ENCODE peak calls at places on chromosomes 1 and 21, in five cellular contexts. C, H, N, W and M are unnamed samples.

GRCh38 chr1:24349891-24350290 is 30.7 kb downstream of the GRHL3 start:
- DNase-seq in C (peak; percentile 57), H (no peak), N (no peak), W (no peak), M (no peak)

GRCh38 chr1:15714438-15715136 is 21.5 kb upstream of the SLC25A34 start:
- DNase-seq in C (peak; percentile 53), H (no peak), N (no peak), W (no peak), M (peak; percentile 52)

GRCh38 chr21:28899744-28900143 is 92.9 kb downstream of the LTN1 start:
- DNase-seq in C (peak; percentile 87), H (peak; percentile 24), N (no peak), W (no peak), M (peak; percentile 71)

GRCh38 chr1:108107658-108108057 is 92.5 kb downstream of the SLC25A24 start:
- DNase-seq in C (peak; percentile 88), H (peak; percentile 67), N (no peak), W (no peak), M (peak; percentile 15)

GRCh38 chr1:203223012-203223775 is 6.3 kb downstream of the CHIT1 start:
- DNase-seq in C (no peak), H (no peak), N (no peak), W (no peak), M (no peak)

GRCh38 chr1:208179303-208179702 is 64.9 kb downstream of the PLXNA2 start:
- DNase-seq in C (no peak), H (no peak), N (no peak), W (no peak), M (no peak)

GRCh38 chr1:168057921-168058320 is 78.8 kb downstream of the GPR161 start:
- DNase-seq in C (peak; percentile 71), H (peak; percentile 7), N (no peak), W (no peak), M (peak; percentile 56)

GRCh38 chr21:26795398-26795790 is 49.8 kb downstream of the ADAMTS1 start:
- DNase-seq in C (no peak), H (no peak), N (no peak), W (no peak), M (no peak)

GRCh38 chr1:229762891-229763290 is 136.8 kb downstream of the URB2 start:
- DNase-seq in C (no peak), H (no peak), N (no peak), W (no peak), M (no peak)

GRCh38 chr1:181383695-181384094 is 99.6 kb upstream of the CACNA1E start:
- DNase-seq in C (no peak), H (peak; percentile 24), N (no peak), W (no peak), M (no peak)

GRCh38 chr1:221440658-221441057 is 301.2 kb downstream of the DUSP10 start:
- DNase-seq in C (peak; percentile 56), H (no peak), N (no peak), W (no peak), M (peak; percentile 46)

GRCh38 chr1:94111879-94112278 is 9.1 kb downstream of the ABCA4 start:
- DNase-seq in C (no peak), H (no peak), N (peak; percentile 39), W (no peak), M (no peak)

GRCh38 chr1:67646145-67647035 is 38.6 kb upstream of the GADD45A start:
- DNase-seq in C (peak; percentile 11), H (no peak), N (no peak), W (no peak), M (peak; percentile 53)

GRCh38 chr21:45328198-45329087 is 40.7 kb upstream of the POFUT2 start:
- DNase-seq in C (no peak), H (no peak), N (no peak), W (peak; percentile 74), M (no peak)

GRCh38 chr1:156689960-156690672 is 12.9 kb upstream of the NES start:
- DNase-seq in C (peak; percentile 64), H (peak; percentile 65), N (no peak), W (no peak), M (no peak)

GRCh38 chr1:197775282-197776262 is at the start of gene DENND1B:
- DNase-seq in C (peak; percentile 59), H (peak; percentile 69), N (peak; percentile 92), W (peak; percentile 90), M (peak; percentile 72)

GRCh38 chr21:26759731-26760130 is 85.5 kb downstream of the ADAMTS1 start:
- DNase-seq in C (peak; percentile 41), H (no peak), N (no peak), W (no peak), M (no peak)

GRCh38 chr1:210123924-210124589 is 108.5 kb upstream of the SERTAD4 start:
- DNase-seq in C (peak; percentile 85), H (peak; percentile 62), N (no peak), W (no peak), M (peak; percentile 81)

GRCh38 chr1:171792656-171793055 is 11.2 kb downstream of the METTL13 start:
- DNase-seq in C (no peak), H (no peak), N (no peak), W (no peak), M (no peak)

GRCh38 chr1:234125283-234125682 is 220.8 kb downstream of the SLC35F3 start:
- DNase-seq in C (peak; percentile 69), H (peak; percentile 55), N (peak; percentile 11), W (no peak), M (no peak)

DNA sequence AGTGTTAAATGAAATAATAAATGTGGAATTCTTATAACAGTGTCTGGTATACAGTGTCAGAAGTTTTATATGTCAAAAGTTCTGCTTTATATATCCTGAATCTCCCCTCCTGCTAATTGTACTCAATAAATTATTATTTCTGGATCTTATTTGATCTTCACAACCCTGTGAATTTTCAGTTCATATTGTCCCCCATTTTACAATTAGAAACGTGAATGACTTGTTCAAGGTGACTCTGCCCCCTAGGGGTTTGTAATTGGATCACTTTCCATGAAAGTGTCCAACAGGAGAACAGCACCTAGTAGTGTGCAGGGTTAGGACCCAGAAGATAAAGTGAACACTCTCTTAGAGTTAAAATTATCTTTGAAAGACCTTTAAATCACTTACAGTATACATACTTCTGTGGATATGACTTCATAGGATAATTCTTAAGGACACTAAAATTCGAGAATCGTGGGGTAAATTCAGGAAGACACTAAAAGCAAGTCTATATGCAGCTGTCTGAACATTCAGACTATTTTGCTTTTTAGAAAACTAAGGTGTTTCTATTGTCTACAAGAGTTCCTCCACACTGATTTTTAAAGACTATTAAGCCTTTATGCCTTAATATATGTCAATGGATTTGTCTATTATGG is 4.5 kb upstream of the DDR2 start:
- DNase-seq in C (peak; percentile 64), H (no peak), N (peak; percentile 45), W (no peak), M (peak; percentile 45)
- H3K4me1 ChIP-seq in C (peaks cover 56% of the 10 kb centered on the region), H (no peaks in the 10 kb centered on the region), N (no peaks in the 10 kb centered on the region), W (peaks cover 2% of the 10 kb centered on the region), M (peaks cover 60% of the 10 kb centered on the region)

DNA sequence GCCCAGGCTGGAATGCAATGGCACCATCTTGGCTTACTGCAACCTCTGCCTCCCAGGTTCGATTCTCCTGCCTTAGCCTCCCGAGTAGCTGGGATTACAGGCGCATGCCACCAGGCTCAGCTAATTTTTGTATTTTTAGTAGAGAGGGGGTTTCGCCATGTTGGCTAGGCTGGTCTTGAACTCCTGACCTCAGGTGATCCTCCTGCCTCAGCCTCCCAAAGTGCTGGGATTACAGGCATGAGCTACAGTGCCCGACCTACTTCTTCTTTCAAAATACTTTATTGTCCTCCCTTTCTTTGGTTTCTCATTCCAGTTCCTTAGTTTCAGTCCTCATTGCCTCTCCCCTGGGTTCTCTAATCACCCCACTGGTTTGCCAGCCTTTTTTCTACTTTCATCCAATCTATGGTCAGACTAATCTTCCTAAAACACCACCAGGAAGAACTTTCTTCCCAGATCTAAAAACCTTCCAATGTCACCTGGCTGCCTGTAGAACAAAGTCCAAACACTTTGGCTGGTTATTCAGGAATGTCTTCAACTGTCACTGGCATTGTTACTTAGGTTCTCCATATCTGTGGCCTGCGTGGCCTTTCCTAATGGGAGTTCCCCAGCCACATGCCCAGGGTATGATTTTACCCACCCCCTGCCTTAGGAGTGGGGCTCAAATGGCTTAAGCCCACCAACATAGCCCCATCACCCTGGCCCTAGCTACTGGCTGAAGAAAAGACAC is 29.0 kb upstream of the SLC30A1 start:
- DNase-seq in C (no peak), H (no peak), N (no peak), W (no peak), M (no peak)
- H3K4me3 ChIP-seq in C (no peak overlapping the region), H (no peak overlapping the region), N (no peak overlapping the region), W (no peak overlapping the region), M (no peak overlapping the region)

DNA sequence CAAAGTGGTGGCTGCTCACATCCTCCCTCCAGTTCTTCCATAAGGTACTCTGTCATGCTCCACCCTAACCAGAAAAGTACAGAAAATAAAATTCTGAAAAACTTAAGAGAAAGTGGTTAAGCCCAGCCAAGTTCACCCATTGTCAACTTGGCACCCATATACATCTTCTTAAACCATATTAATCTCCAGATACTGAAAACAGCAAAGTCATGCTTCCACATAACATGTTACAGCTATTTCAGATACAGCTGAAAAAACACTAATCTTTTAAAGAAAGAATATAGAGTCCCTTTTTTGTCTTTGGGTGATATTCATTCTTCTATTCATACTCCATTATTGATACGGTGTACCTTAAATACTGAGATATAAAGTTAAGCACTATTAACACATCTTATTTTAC is 577.8 kb downstream of the KCNT2 start:
- DNase-seq in C (no peak), H (no peak), N (no peak), W (no peak), M (no peak)
- H3K9me3 ChIP-seq in C (no peaks in the 10 kb centered on the region), H (no peaks in the 10 kb centered on the region), N (no peaks in the 10 kb centered on the region), W (no peaks in the 10 kb centered on the region), M (no peaks in the 10 kb centered on the region)

GRCh38 chr1:36481771-36482723 is 666 bp downstream of the CSF3R start:
- DNase-seq in C (no peak), H (no peak), N (no peak), W (no peak), M (no peak)
- H3K4me1 ChIP-seq in C (no peaks in the 10 kb centered on the region), H (no peaks in the 10 kb centered on the region), N (peaks cover 14% of the 10 kb centered on the region), W (no peaks in the 10 kb centered on the region), M (peaks cover 7% of the 10 kb centered on the region)

GRCh38 chr1:245605480-245606156 is 450.8 kb downstream of the KIF26B start:
- DNase-seq in C (peak; percentile 89), H (peak; percentile 65), N (no peak), W (no peak), M (peak; percentile 97)

GRCh38 chr1:245603311-245603865 is 448.6 kb downstream of the KIF26B start:
- DNase-seq in C (no peak), H (no peak), N (no peak), W (no peak), M (no peak)

GRCh38 chr1:245600658-245601057 is 445.9 kb downstream of the KIF26B start:
- DNase-seq in C (no peak), H (no peak), N (no peak), W (no peak), M (no peak)

GRCh38 chr1:245606157-245606725 is 451.5 kb downstream of the KIF26B start:
- DNase-seq in C (no peak), H (no peak), N (no peak), W (no peak), M (no peak)

GRCh38 chr1:245604979-245605378 is 450.2 kb downstream of the KIF26B start:
- DNase-seq in C (peak; percentile 20), H (no peak), N (no peak), W (no peak), M (no peak)
- H3K4me3 ChIP-seq in C (no peak overlapping the region), H (no peak overlapping the region), N (no peak overlapping the region), W (no peak overlapping the region), M (peak overlapping the region; percentile 38)

GRCh38 chr1:46555826-46556619 is 4.6 kb upstream of the KNCN start:
- DNase-seq in C (no peak), H (no peak), N (no peak), W (peak; percentile 64), M (no peak)
- H3K9me3 ChIP-seq in C (no peaks in the 10 kb centered on the region), H (no peaks in the 10 kb centered on the region), N (no peaks in the 10 kb centered on the region), W (no peaks in the 10 kb centered on the region), M (no peaks in the 10 kb centered on the region)